ENCODE peak calls at places on chromosomes 3 and 15, in seven cellular contexts. R is esophagus muscularis mucosa, W is breast epithelium, F is endothelial cell of umbilical vein, V is transverse colon, U is stomach, A is H1. K is an unnamed sample. For H3K4me1, the result is how much of the 10 kb centered on the place peaks cover.

GRCh38 chr3:13248640-13249039 is 171.5 kb downstream of the NUP210 start:
- DNase-seq in R (no peak), W (no peak), F (no peak), V (no peak), U (no peak), A (no peak), K (no peak)

GRCh38 chr3:152338159-152338720 is 69.5 kb downstream of the MBNL1 start:
- DNase-seq in R (no peak), W (no peak), F (no peak), V (no peak), U (no peak), A (no peak), K (no peak)

GRCh38 chr3:4656059-4656458 is 162.9 kb downstream of the ITPR1 start:
- DNase-seq in R (no peak), W (peak), F (peak), V (peak), U (peak), A (peak), K (peak)

GRCh38 chr15:69801132-69801531 is 296.6 kb downstream of the TLE3 start:
- DNase-seq in R (no peak), W (no peak), F (no peak), V (no peak), U (no peak), A (no peak), K (no peak)

GRCh38 chr3:105365171-105365535 is 1.6 kb upstream of the ALCAM start:
- DNase-seq in R (no peak), W (no peak), F (no peak), V (no peak), U (no peak), A (no peak), K (peak)

GRCh38 chr15:77866596-77867125 is 210.8 kb downstream of the TBC1D2B start:
- DNase-seq in R (no peak), W (no peak), F (no peak), V (no peak), U (no peak), A (no peak), K (no peak)

GRCh38 chr3:8869613-8870012 is 93.7 kb downstream of the RAD18 start:
- DNase-seq in R (no peak), W (no peak), F (peak), V (no peak), U (no peak), A (no peak), K (no peak)

GRCh38 chr15:90261811-90262210 is 3.7 kb upstream of the NGRN start:
- DNase-seq in R (no peak), W (no peak), F (peak), V (no peak), U (no peak), A (no peak), K (no peak)

GRCh38 chr3:188042466-188042865 is 111.5 kb upstream of the LPP start:
- DNase-seq in R (no peak), W (no peak), F (no peak), V (no peak), U (no peak), A (no peak), K (no peak)

GRCh38 chr3:133487920-133488540 is 85.5 kb upstream of the CDV3 start:
- DNase-seq in R (peak), W (no peak), F (peak), V (no peak), U (no peak), A (no peak), K (no peak)

GRCh38 chr3:130850846-130851245 is 43.0 kb upstream of the ATP2C1 start:
- DNase-seq in R (no peak), W (no peak), F (no peak), V (no peak), U (no peak), A (no peak), K (peak)

GRCh38 chr3:74613566-74613965 is 893 bp downstream of the CNTN3 start:
- DNase-seq in R (no peak), W (no peak), F (no peak), V (peak), U (peak), A (no peak), K (peak)

GRCh38 chr3:27615555-27615954 is 106.6 kb downstream of the EOMES start:
- DNase-seq in R (no peak), W (no peak), F (no peak), V (no peak), U (no peak), A (no peak), K (no peak)

GRCh38 chr15:63858881-63859280 is 25.1 kb upstream of the HERC1 start:
- DNase-seq in R (no peak), W (no peak), F (peak), V (no peak), U (no peak), A (no peak), K (no peak)

GRCh38 chr15:52013151-52013791 is 5.7 kb upstream of the MAPK6 start:
- DNase-seq in R (no peak), W (no peak), F (peak), V (no peak), U (no peak), A (no peak), K (no peak)

GRCh38 chr3:133747373-133747772 is 1.2 kb downstream of the TF start:
- DNase-seq in R (peak), W (no peak), F (no peak), V (no peak), U (no peak), A (no peak), K (no peak)

GRCh38 chr3:151003024-151003771 is 30.7 kb upstream of the CLRN1 start:
- DNase-seq in R (peak), W (no peak), F (no peak), V (no peak), U (no peak), A (no peak), K (no peak)

GRCh38 chr3:162743091-162743490 is 1246.5 kb downstream of the OTOL1 start:
- DNase-seq in R (no peak), W (no peak), F (no peak), V (no peak), U (no peak), A (no peak), K (no peak)

GRCh38 chr3:160226026-160226739 is 961 bp downstream of the C3orf80 start:
- DNase-seq in R (no peak), W (no peak), F (no peak), V (peak), U (no peak), A (no peak), K (no peak)

GRCh38 chr3:11606865-11607440 is 36.8 kb downstream of the VGLL4 start:
- DNase-seq in R (no peak), W (no peak), F (no peak), V (no peak), U (no peak), A (no peak), K (no peak)

GRCh38 chr3:14243782-14244181 is 65.2 kb downstream of the LSM3 start:
- DNase-seq in R (no peak), W (no peak), F (no peak), V (no peak), U (no peak), A (no peak), K (peak)

GRCh38 chr3:136955813-136956212 is 2.0 kb upstream of the IL20RB start:
- DNase-seq in R (no peak), W (no peak), F (peak), V (peak), U (no peak), A (no peak), K (no peak)

GRCh38 chr3:129619726-129620162 is 13.3 kb upstream of the PLXND1 start:
- DNase-seq in R (no peak), W (no peak), F (no peak), V (no peak), U (no peak), A (no peak), K (no peak)

GRCh38 chr3:110814170-110815007 is 257.2 kb upstream of the NECTIN3 start:
- DNase-seq in R (no peak), W (no peak), F (peak), V (peak), U (no peak), A (no peak), K (no peak)

GRCh38 chr3:13587442-13587841 is 38.5 kb downstream of the FBLN2 start:
- DNase-seq in R (no peak), W (no peak), F (no peak), V (no peak), U (no peak), A (no peak), K (no peak)

GRCh38 chr15:90337256-90337655 is 14.8 kb upstream of the ZNF774 start:
- DNase-seq in R (no peak), W (no peak), F (no peak), V (no peak), U (no peak), A (no peak), K (no peak)

GRCh38 chr3:104832530-104832929 is 534.2 kb upstream of the ALCAM start:
- DNase-seq in R (no peak), W (no peak), F (no peak), V (no peak), U (no peak), A (no peak), K (no peak)

GRCh38 chr3:141452045-141452444 is 34.8 kb upstream of the RASA2 start:
- DNase-seq in R (no peak), W (no peak), F (peak), V (no peak), U (no peak), A (no peak), K (no peak)

GRCh38 chr15:61315471-61315870 is 86.4 kb upstream of the RORA start:
- DNase-seq in R (peak), W (no peak), F (no peak), V (no peak), U (no peak), A (no peak), K (no peak)

GRCh38 chr3:172397716-172398405 is 50.4 kb downstream of the GHSR start:
- DNase-seq in R (no peak), W (no peak), F (no peak), V (no peak), U (no peak), A (no peak), K (no peak)

GRCh38 chr3:43095370-43095769 is 10.5 kb downstream of the POMGNT2 start:
- DNase-seq in R (no peak), W (no peak), F (no peak), V (no peak), U (no peak), A (no peak), K (no peak)

GRCh38 chr3:190534986-190535385 is 21.1 kb downstream of the IL1RAP start:
- DNase-seq in R (no peak), W (no peak), F (peak), V (no peak), U (no peak), A (no peak), K (no peak)

GRCh38 chr3:129934234-129935123 is 40.0 kb upstream of the TRH start:
- DNase-seq in R (no peak), W (no peak), F (peak), V (no peak), U (no peak), A (no peak), K (no peak)

GRCh38 chr3:72520690-72521308 is 327.4 kb downstream of the SHQ1 start:
- DNase-seq in R (no peak), W (no peak), F (no peak), V (no peak), U (no peak), A (no peak), K (no peak)

GRCh38 chr3:120072867-120073525 is 21.3 kb downstream of the GSK3B start:
- DNase-seq in R (no peak), W (no peak), F (no peak), V (peak), U (no peak), A (no peak), K (no peak)

GRCh38 chr3:63961891-63962290 is 49.7 kb upstream of the SCAANT1 start:
- DNase-seq in R (no peak), W (no peak), F (peak), V (no peak), U (no peak), A (no peak), K (peak)

GRCh38 chr3:45628746-45629145 is 34.2 kb downstream of the LIMD1 start:
- DNase-seq in R (no peak), W (no peak), F (no peak), V (no peak), U (no peak), A (no peak), K (no peak)
- H3K4me1 ChIP-seq in R (under half), W (under half), F (under half), V (under half), U (under half), A (under half), K (under half)

DNA sequence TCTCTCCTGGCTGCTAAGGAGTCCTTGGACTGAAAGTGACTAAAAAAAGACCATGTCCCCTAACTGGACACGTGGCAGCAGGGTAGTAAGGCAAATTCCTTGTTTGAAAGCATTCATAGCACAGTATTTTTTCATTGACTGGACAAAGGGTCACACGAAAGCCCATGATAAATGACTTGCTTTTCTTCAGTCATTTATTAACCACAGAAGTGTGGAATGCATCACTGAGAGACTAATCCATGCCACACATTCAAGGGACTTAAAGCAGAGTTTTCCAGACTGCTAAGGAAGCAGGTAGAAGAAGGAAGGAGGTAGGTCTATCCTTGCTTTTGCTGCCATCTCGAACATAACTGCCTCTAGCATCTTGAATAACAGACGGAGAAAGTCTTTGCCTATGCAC is 31.2 kb downstream of the CASR start:
- DNase-seq in R (no peak), W (no peak), F (no peak), V (no peak), U (no peak), A (no peak), K (no peak)
- TF ChIP-seq POLR2A in R (no peak), W (no peak), F (no peak), V (no peak), U (no peak), A (no peak), K (no peak)

DNA sequence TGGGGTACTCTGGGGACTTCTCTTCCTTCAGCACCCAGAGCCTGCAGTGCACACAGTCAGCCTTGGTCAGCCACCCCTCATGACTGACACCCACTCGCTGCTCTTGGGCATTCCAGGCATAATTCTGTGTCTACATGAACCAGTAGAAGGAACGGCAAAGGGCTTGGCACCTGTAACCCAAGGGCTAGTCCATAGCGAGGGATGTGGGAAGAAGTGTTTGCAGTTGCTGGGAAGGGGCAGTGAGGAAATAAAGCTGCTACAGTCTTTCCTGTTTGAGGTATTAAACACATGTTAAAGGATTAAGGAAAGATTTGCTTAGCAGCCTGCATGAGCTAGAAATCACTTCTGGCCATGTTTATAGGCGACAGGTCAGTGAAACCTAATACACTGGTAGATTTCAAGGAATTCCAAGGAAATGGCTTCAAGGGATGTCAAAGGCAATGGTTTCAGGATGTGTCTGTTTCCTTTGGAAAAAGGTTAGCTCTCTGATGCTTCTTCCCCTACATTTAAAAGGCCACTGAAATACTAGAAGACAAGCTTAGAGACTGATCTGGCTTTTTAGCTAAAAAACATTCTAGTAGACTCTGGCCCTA is 232.6 kb downstream of the CHST2 start:
- DNase-seq in R (no peak), W (no peak), F (peak), V (no peak), U (no peak), A (no peak), K (no peak)
- TF ChIP-seq POLR2AphosphoS5 in R (no peak), W (no peak), F (no peak), V (no peak), U (no peak), A (no peak), K (no peak)

GRCh38 chr3:62604301-62604700 is 231.0 kb upstream of the FEZF2 start:
- DNase-seq in R (no peak), W (no peak), F (peak), V (no peak), U (no peak), A (no peak), K (no peak)

GRCh38 chr3:62602987-62603386 is 229.6 kb upstream of the FEZF2 start:
- DNase-seq in R (no peak), W (no peak), F (peak), V (no peak), U (no peak), A (no peak), K (no peak)

GRCh38 chr3:62607287-62608029 is 234.1 kb upstream of the FEZF2 start:
- DNase-seq in R (no peak), W (no peak), F (peak), V (no peak), U (peak), A (no peak), K (no peak)

GRCh38 chr3:62604746-62605351 is 231.5 kb upstream of the FEZF2 start:
- DNase-seq in R (no peak), W (no peak), F (no peak), V (no peak), U (no peak), A (no peak), K (no peak)

GRCh38 chr3:62605413-62606068 is 232.2 kb upstream of the FEZF2 start:
- DNase-seq in R (no peak), W (no peak), F (no peak), V (no peak), U (no peak), A (no peak), K (no peak)
- H3K4me1 ChIP-seq in R (under half), W (under half), F (half or more), V (under half), U (under half), A (under half), K (under half)

GRCh38 chr15:54960266-54960665 is 236.5 kb downstream of the RSL24D1 start:
- DNase-seq in R (no peak), W (no peak), F (no peak), V (no peak), U (no peak), A (no peak), K (no peak)
- TF ChIP-seq POLR2A in R (no peak), W (no peak), F (no peak), V (no peak), U (no peak), A (no peak), K (no peak)

GRCh38 chr3:23809840-23810341 is 4.1 kb downstream of the UBE2E1 start:
- DNase-seq in R (no peak), W (no peak), F (peak), V (no peak), U (no peak), A (no peak), K (no peak)

GRCh38 chr3:23810342-23811116 is 4.8 kb downstream of the UBE2E1 start:
- DNase-seq in R (no peak), W (peak), F (peak), V (peak), U (peak), A (peak), K (no peak)

GRCh38 chr3:23809294-23809693 is 3.5 kb downstream of the UBE2E1 start:
- DNase-seq in R (no peak), W (no peak), F (no peak), V (no peak), U (no peak), A (no peak), K (no peak)

GRCh38 chr3:23811919-23812318 is 6.2 kb downstream of the UBE2E1 start:
- DNase-seq in R (no peak), W (no peak), F (no peak), V (no peak), U (no peak), A (no peak), K (no peak)

GRCh38 chr3:23811117-23811487 is 5.3 kb downstream of the UBE2E1 start:
- DNase-seq in R (no peak), W (no peak), F (no peak), V (peak), U (no peak), A (no peak), K (peak)
- TF ChIP-seq POLR2AphosphoS5 in R (no peak), W (no peak), F (no peak), V (no peak), U (peak), A (no peak), K (no peak)

GRCh38 chr15:68583936-68584703 is 5.3 kb downstream of the CORO2B start:
- DNase-seq in R (no peak), W (no peak), F (no peak), V (no peak), U (no peak), A (no peak), K (no peak)

GRCh38 chr15:68581725-68582124 is 2.9 kb downstream of the CORO2B start:
- DNase-seq in R (no peak), W (no peak), F (no peak), V (no peak), U (no peak), A (no peak), K (no peak)

GRCh38 chr15:68582236-68582635 is 3.4 kb downstream of the CORO2B start:
- DNase-seq in R (no peak), W (no peak), F (no peak), V (no peak), U (no peak), A (no peak), K (no peak)

GRCh38 chr15:68583321-68583720 is 4.5 kb downstream of the CORO2B start:
- DNase-seq in R (no peak), W (no peak), F (no peak), V (no peak), U (no peak), A (no peak), K (no peak)

GRCh38 chr15:68582864-68583263 is 4.1 kb downstream of the CORO2B start:
- DNase-seq in R (no peak), W (no peak), F (no peak), V (no peak), U (no peak), A (no peak), K (no peak)
- H3K4me1 ChIP-seq in R (under half), W (under half), F (under half), V (under half), U (under half), A (under half), K (under half)

DNA sequence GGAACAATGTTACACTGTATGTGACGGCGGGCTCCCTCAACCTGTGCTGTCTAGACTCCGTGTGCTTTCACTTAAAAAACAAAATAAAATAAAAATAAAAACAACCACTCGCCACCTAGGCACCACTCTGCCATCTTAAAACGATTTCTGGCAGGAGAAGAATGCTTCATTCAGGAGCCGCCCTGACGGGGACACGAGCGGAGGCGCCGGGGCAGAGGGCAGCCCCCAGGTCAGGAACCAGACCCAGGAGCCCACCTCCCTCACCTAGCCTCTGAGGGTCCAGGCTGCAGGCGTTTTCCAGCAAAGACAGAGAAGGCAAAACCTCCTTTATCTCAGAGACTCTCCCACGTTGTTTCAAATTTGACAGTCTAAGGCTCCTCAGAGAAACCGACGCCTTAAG is 85.1 kb upstream of the SNRPA1 start:
- DNase-seq in R (no peak), W (no peak), F (no peak), V (no peak), U (no peak), A (no peak), K (no peak)
- TF ChIP-seq POLR2A in R (no peak), W (no peak), F (no peak), V (no peak), U (no peak), A (no peak), K (no peak)